ENCODE peak calls at places on chromosome 15, in five cellular contexts. One of them, this sample, is unnamed.
A peak's percentile ranks its signal among the peaks of the same experiment; 100 is the strongest.

GRCh38 chr15:45254405-45255293 is 2.6 kb downstream of the SLC28A2 start:
- DNase-seq in breast epithelium: no peak
- DNase-seq in epithelial cell of esophagus: peak; percentile 60
- DNase-seq in left ventricle myocardium inferior: no peak
- DNase-seq in stomach: no peak
- DNase-seq in this sample: no peak

GRCh38 chr15:79475312-79475711 is 43.2 kb downstream of the MINAR1 start:
- DNase-seq in breast epithelium: no peak
- DNase-seq in epithelial cell of esophagus: peak; percentile 30
- DNase-seq in left ventricle myocardium inferior: no peak
- DNase-seq in stomach: no peak
- DNase-seq in this sample: no peak

GRCh38 chr15:48109212-48109611 is 11.6 kb upstream of the SLC24A5 start:
- DNase-seq in breast epithelium: no peak
- DNase-seq in epithelial cell of esophagus: no peak
- DNase-seq in left ventricle myocardium inferior: no peak
- DNase-seq in stomach: no peak
- DNase-seq in this sample: no peak

GRCh38 chr15:48868018-48868417 is 9.9 kb upstream of the EID1 start:
- DNase-seq in breast epithelium: no peak
- DNase-seq in epithelial cell of esophagus: peak; percentile 64
- DNase-seq in left ventricle myocardium inferior: no peak
- DNase-seq in stomach: no peak
- DNase-seq in this sample: no peak

GRCh38 chr15:72554471-72555425 is 80.6 kb downstream of the ARIH1 start:
- DNase-seq in breast epithelium: no peak
- DNase-seq in epithelial cell of esophagus: peak; percentile 83
- DNase-seq in left ventricle myocardium inferior: no peak
- DNase-seq in stomach: no peak
- DNase-seq in this sample: no peak

GRCh38 chr15:97728791-97729190 is 231.7 kb upstream of the ARRDC4 start:
- DNase-seq in breast epithelium: no peak
- DNase-seq in epithelial cell of esophagus: no peak
- DNase-seq in left ventricle myocardium inferior: peak; percentile 19
- DNase-seq in stomach: no peak
- DNase-seq in this sample: no peak

GRCh38 chr15:49622561-49622960 is 1.7 kb downstream of the DTWD1 start:
- DNase-seq in breast epithelium: no peak
- DNase-seq in epithelial cell of esophagus: no peak
- DNase-seq in left ventricle myocardium inferior: no peak
- DNase-seq in stomach: no peak
- DNase-seq in this sample: no peak

GRCh38 chr15:94348084-94348483 is 116.7 kb downstream of the MCTP2 start:
- DNase-seq in breast epithelium: no peak
- DNase-seq in epithelial cell of esophagus: peak; percentile 9
- DNase-seq in left ventricle myocardium inferior: no peak
- DNase-seq in stomach: no peak
- DNase-seq in this sample: no peak

GRCh38 chr15:20353966-20354883 is 187.4 kb downstream of the GOLGA6L6 start:
- DNase-seq in breast epithelium: peak; percentile 51
- DNase-seq in epithelial cell of esophagus: no peak
- DNase-seq in left ventricle myocardium inferior: no peak
- DNase-seq in stomach: peak; percentile 25
- DNase-seq in this sample: peak; percentile 44

GRCh38 chr15:66777054-66777453 is 75.0 kb downstream of the SMAD6 start:
- DNase-seq in breast epithelium: no peak
- DNase-seq in epithelial cell of esophagus: no peak
- DNase-seq in left ventricle myocardium inferior: no peak
- DNase-seq in stomach: no peak
- DNase-seq in this sample: no peak

GRCh38 chr15:95718441-95718840 is 612.1 kb upstream of the NR2F2 start:
- DNase-seq in breast epithelium: no peak
- DNase-seq in epithelial cell of esophagus: no peak
- DNase-seq in left ventricle myocardium inferior: peak; percentile 44
- DNase-seq in stomach: no peak
- DNase-seq in this sample: no peak

GRCh38 chr15:91263632-91264477 is 163.8 kb downstream of the SV2B start:
- DNase-seq in breast epithelium: no peak
- DNase-seq in epithelial cell of esophagus: peak; percentile 49
- DNase-seq in left ventricle myocardium inferior: peak; percentile 76
- DNase-seq in stomach: no peak
- DNase-seq in this sample: no peak

GRCh38 chr15:83312046-83312445 is 27.6 kb upstream of the BNC1 start:
- DNase-seq in breast epithelium: no peak
- DNase-seq in epithelial cell of esophagus: peak; percentile 92
- DNase-seq in left ventricle myocardium inferior: no peak
- DNase-seq in stomach: no peak
- DNase-seq in this sample: no peak

GRCh38 chr15:83310521-83311456 is 26.3 kb upstream of the BNC1 start:
- DNase-seq in breast epithelium: no peak
- DNase-seq in epithelial cell of esophagus: peak; percentile 68
- DNase-seq in left ventricle myocardium inferior: no peak
- DNase-seq in stomach: no peak
- DNase-seq in this sample: no peak

GRCh38 chr15:83306561-83306960 is 22.1 kb upstream of the BNC1 start:
- DNase-seq in breast epithelium: no peak
- DNase-seq in epithelial cell of esophagus: no peak
- DNase-seq in left ventricle myocardium inferior: no peak
- DNase-seq in stomach: no peak
- DNase-seq in this sample: no peak

GRCh38 chr15:83305696-83306291 is 21.3 kb upstream of the BNC1 start:
- DNase-seq in breast epithelium: no peak
- DNase-seq in epithelial cell of esophagus: peak; percentile 87
- DNase-seq in left ventricle myocardium inferior: no peak
- DNase-seq in stomach: no peak
- DNase-seq in this sample: no peak

DNA sequence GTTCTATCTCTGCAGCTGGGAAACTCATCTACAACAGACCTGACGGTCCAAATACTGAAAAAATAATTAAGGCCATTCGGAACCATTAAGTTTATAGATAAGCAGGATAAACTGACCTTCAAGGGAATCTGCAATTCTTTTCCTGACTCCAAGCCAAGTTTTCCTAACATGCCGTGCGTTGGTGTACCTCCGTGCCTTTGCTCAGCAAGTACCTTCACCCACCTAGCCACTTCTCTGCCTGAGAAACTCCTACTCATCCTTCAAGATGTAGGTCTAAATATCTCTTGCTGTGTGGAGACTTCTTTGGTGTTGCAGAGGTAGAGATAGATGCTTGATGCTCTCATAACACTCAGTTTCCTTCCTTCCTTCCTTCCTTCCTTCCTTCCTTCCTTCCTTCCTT is 24.2 kb upstream of the BNC1 start:
- DNase-seq in breast epithelium: no peak
- DNase-seq in epithelial cell of esophagus: no peak
- DNase-seq in left ventricle myocardium inferior: no peak
- DNase-seq in stomach: no peak
- DNase-seq in this sample: no peak
- H3K4me3 ChIP-seq in breast epithelium: no peak overlapping the region
- H3K4me3 ChIP-seq in epithelial cell of esophagus: no peak overlapping the region
- H3K4me3 ChIP-seq in left ventricle myocardium inferior: no peak overlapping the region
- H3K4me3 ChIP-seq in stomach: no peak overlapping the region
- H3K4me3 ChIP-seq in this sample: no peak overlapping the region

GRCh38 chr15:40306371-40306770 is 1.4 kb downstream of the PLCB2 start:
- DNase-seq in breast epithelium: no peak
- DNase-seq in epithelial cell of esophagus: no peak
- DNase-seq in left ventricle myocardium inferior: no peak
- DNase-seq in stomach: no peak
- DNase-seq in this sample: no peak
- H3K4me3 ChIP-seq in breast epithelium: no peak overlapping the region
- H3K4me3 ChIP-seq in epithelial cell of esophagus: no peak overlapping the region
- H3K4me3 ChIP-seq in left ventricle myocardium inferior: peak overlapping the region; percentile 45
- H3K4me3 ChIP-seq in stomach: peak overlapping the region; percentile 48
- H3K4me3 ChIP-seq in this sample: no peak overlapping the region

GRCh38 chr15:67827561-67828378 is 2.5 kb downstream of the SKOR1 start:
- DNase-seq in breast epithelium: no peak
- DNase-seq in epithelial cell of esophagus: no peak
- DNase-seq in left ventricle myocardium inferior: no peak
- DNase-seq in stomach: no peak
- DNase-seq in this sample: no peak

GRCh38 chr15:67824900-67825879 is at the start of gene SKOR1:
- DNase-seq in breast epithelium: peak; percentile 48
- DNase-seq in epithelial cell of esophagus: peak; percentile 56
- DNase-seq in left ventricle myocardium inferior: no peak
- DNase-seq in stomach: no peak
- DNase-seq in this sample: no peak

GRCh38 chr15:67828379-67828968 is 3.2 kb downstream of the SKOR1 start:
- DNase-seq in breast epithelium: no peak
- DNase-seq in epithelial cell of esophagus: no peak
- DNase-seq in left ventricle myocardium inferior: no peak
- DNase-seq in stomach: no peak
- DNase-seq in this sample: no peak

GRCh38 chr15:67825880-67826716 is 789 bp downstream of the SKOR1 start:
- DNase-seq in breast epithelium: peak; percentile 49
- DNase-seq in epithelial cell of esophagus: no peak
- DNase-seq in left ventricle myocardium inferior: no peak
- DNase-seq in stomach: no peak
- DNase-seq in this sample: no peak

GRCh38 chr15:67826717-67827560 is 1.6 kb downstream of the SKOR1 start:
- DNase-seq in breast epithelium: no peak
- DNase-seq in epithelial cell of esophagus: no peak
- DNase-seq in left ventricle myocardium inferior: no peak
- DNase-seq in stomach: no peak
- DNase-seq in this sample: no peak
- H3K4me3 ChIP-seq in breast epithelium: peak overlapping the region; percentile 50
- H3K4me3 ChIP-seq in epithelial cell of esophagus: no peak overlapping the region
- H3K4me3 ChIP-seq in left ventricle myocardium inferior: peak overlapping the region; percentile 52
- H3K4me3 ChIP-seq in stomach: no peak overlapping the region
- H3K4me3 ChIP-seq in this sample: no peak overlapping the region

GRCh38 chr15:81040757-81041156 is 40.0 kb downstream of the TLNRD1 start:
- DNase-seq in breast epithelium: no peak
- DNase-seq in epithelial cell of esophagus: no peak
- DNase-seq in left ventricle myocardium inferior: no peak
- DNase-seq in stomach: no peak
- DNase-seq in this sample: no peak

GRCh38 chr15:81046290-81046689 is 45.6 kb downstream of the TLNRD1 start:
- DNase-seq in breast epithelium: no peak
- DNase-seq in epithelial cell of esophagus: no peak
- DNase-seq in left ventricle myocardium inferior: no peak
- DNase-seq in stomach: no peak
- DNase-seq in this sample: no peak

GRCh38 chr15:81047948-81048347 is 47.2 kb downstream of the TLNRD1 start:
- DNase-seq in breast epithelium: no peak
- DNase-seq in epithelial cell of esophagus: no peak
- DNase-seq in left ventricle myocardium inferior: no peak
- DNase-seq in stomach: no peak
- DNase-seq in this sample: no peak

GRCh38 chr15:81038975-81039607 is 38.4 kb downstream of the TLNRD1 start:
- DNase-seq in breast epithelium: no peak
- DNase-seq in epithelial cell of esophagus: peak; percentile 85
- DNase-seq in left ventricle myocardium inferior: no peak
- DNase-seq in stomach: peak; percentile 50
- DNase-seq in this sample: no peak

DNA sequence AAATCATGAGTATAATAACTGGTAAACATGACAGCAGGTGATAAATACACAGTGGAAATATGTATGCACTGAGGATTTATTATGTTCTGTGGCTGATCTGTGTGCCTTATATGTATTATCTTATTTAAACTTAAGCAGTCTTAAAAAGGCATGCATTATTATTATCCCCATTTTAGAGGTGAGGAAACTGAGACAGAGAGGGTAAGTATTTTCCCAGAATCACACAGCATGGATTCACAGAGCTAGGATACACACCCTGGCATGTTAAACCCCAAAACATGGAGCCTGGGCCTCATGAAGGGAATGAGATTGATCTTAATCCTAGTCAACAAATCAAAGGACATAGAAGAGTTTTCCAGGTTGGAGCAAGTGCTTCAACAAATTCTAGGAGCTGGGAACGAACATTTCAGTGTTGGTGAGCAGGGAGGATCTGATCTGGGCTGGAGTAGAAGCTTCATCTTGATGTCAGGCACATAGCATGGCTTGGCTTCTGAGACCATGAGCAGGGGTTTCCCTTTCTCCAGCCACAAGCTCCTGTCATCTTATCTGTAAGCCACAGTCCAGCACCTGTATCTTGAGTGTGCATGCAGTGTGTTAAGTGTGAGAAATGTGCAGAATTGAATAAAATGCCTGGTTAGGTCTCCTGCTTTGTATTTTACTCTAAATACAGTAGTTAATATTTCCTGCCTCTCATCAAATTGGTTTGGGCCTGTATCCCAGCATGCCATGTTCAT is 43.0 kb downstream of the TLNRD1 start:
- DNase-seq in breast epithelium: no peak
- DNase-seq in epithelial cell of esophagus: no peak
- DNase-seq in left ventricle myocardium inferior: no peak
- DNase-seq in stomach: no peak
- DNase-seq in this sample: no peak
- H3K4me3 ChIP-seq in breast epithelium: no peak overlapping the region
- H3K4me3 ChIP-seq in epithelial cell of esophagus: no peak overlapping the region
- H3K4me3 ChIP-seq in left ventricle myocardium inferior: no peak overlapping the region
- H3K4me3 ChIP-seq in stomach: no peak overlapping the region
- H3K4me3 ChIP-seq in this sample: no peak overlapping the region

DNA sequence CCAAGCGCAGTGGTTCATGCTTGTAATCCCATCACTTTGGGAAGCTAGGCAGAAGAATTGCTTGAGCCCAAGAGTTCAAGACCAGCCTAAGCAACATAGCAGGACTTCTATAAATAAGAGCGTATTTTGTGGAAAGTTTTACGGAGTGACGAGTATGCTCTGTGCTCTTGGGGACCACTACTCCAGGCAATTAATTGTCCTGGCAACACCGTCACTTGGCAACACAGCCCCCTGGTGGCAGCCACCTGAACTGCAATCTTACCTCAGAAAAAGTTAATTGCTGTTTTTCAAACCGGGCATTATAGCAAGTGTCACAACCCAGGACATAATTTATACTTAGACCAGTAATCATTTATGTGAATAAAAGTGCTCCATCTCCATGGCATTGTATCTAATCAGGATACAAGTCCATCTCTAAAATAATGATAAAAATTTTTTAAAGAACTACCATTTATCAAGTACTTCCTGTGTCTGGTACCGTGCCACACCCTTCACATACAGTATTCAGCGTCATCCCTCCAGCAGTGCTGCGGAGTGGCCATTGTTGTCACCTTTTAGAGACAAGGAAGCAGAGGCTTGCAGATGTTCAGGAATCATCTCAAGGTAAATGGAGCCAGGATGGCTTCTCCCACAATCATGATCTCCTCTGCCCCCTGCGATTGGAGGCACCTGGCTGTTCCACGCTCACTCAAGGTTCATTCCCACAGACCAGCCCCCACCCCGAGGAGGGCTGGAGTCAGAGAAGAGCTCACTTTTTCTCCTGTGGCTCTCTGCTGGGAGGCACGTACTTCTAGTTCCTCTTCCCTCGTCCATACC is 34.5 kb downstream of the PLA2G4D start:
- DNase-seq in breast epithelium: no peak
- DNase-seq in epithelial cell of esophagus: peak; percentile 56
- DNase-seq in left ventricle myocardium inferior: peak; percentile 50
- DNase-seq in stomach: peak; percentile 77
- DNase-seq in this sample: peak; percentile 57
- H3K4me3 ChIP-seq in breast epithelium: no peak overlapping the region
- H3K4me3 ChIP-seq in epithelial cell of esophagus: no peak overlapping the region
- H3K4me3 ChIP-seq in left ventricle myocardium inferior: no peak overlapping the region
- H3K4me3 ChIP-seq in stomach: no peak overlapping the region
- H3K4me3 ChIP-seq in this sample: no peak overlapping the region

GRCh38 chr15:69531302-69532027 is 78.8 kb downstream of the RPLP1 start:
- DNase-seq in breast epithelium: no peak
- DNase-seq in epithelial cell of esophagus: peak; percentile 11
- DNase-seq in left ventricle myocardium inferior: no peak
- DNase-seq in stomach: peak; percentile 28
- DNase-seq in this sample: no peak
- H3K4me3 ChIP-seq in breast epithelium: no peak overlapping the region
- H3K4me3 ChIP-seq in epithelial cell of esophagus: no peak overlapping the region
- H3K4me3 ChIP-seq in left ventricle myocardium inferior: no peak overlapping the region
- H3K4me3 ChIP-seq in stomach: no peak overlapping the region
- H3K4me3 ChIP-seq in this sample: no peak overlapping the region

GRCh38 chr15:26868029-26868685 is 1.3 kb downstream of the GABRA5 start:
- DNase-seq in breast epithelium: no peak
- DNase-seq in epithelial cell of esophagus: no peak
- DNase-seq in left ventricle myocardium inferior: no peak
- DNase-seq in stomach: no peak
- DNase-seq in this sample: no peak
- H3K4me3 ChIP-seq in breast epithelium: no peak overlapping the region
- H3K4me3 ChIP-seq in epithelial cell of esophagus: no peak overlapping the region
- H3K4me3 ChIP-seq in left ventricle myocardium inferior: peak overlapping the region; percentile 58
- H3K4me3 ChIP-seq in stomach: peak overlapping the region; percentile 42
- H3K4me3 ChIP-seq in this sample: no peak overlapping the region

This sample was measured in Jurkat, Clone E6-1.